ENCODE peak calls at places on chromosomes 3 and 15, in four cellular contexts. I is psoas muscle; H is activated CD4-positive, alpha-beta T cell treated with anti-CD3 and anti-CD28 coated beads, Interleukin-2, amount 50 U/mL, for 1 hour; J is heart right ventricle. X is an unnamed sample.

GRCh38 chr3:188345223-188345622 is 191.3 kb downstream of the LPP start:
- DNase-seq in I (no peak), H (no peak), J (no peak), X (no peak)

GRCh38 chr3:60989893-60990740 is 261.1 kb downstream of the FHIT start:
- DNase-seq in I (no peak), H (no peak), J (no peak), X (no peak)

GRCh38 chr3:197795200-197795599 is 4.1 kb downstream of the LRCH3 start:
- DNase-seq in I (no peak), H (no peak), J (no peak), X (no peak)

GRCh38 chr3:114519415-114519814 is 225.6 kb downstream of the TIGIT start:
- DNase-seq in I (peak; percentile 52), H (no peak), J (peak; percentile 37), X (no peak)

GRCh38 chr15:65954289-65954741 is 85.0 kb downstream of the RAB11A start:
- DNase-seq in I (no peak), H (no peak), J (no peak), X (peak; percentile 20)

GRCh38 chr15:83108266-83109219 is 1.1 kb downstream of the TM6SF1 start:
- DNase-seq in I (peak; percentile 72), H (no peak), J (peak; percentile 43), X (no peak)

GRCh38 chr3:2092758-2093157 is 5.9 kb upstream of the CNTN4 start:
- DNase-seq in I (no peak), H (no peak), J (no peak), X (no peak)

GRCh38 chr15:52858388-52859176 is 68.4 kb upstream of the ONECUT1 start:
- DNase-seq in I (no peak), H (no peak), J (peak; percentile 26), X (no peak)

GRCh38 chr3:167863811-167864558 is 128.5 kb downstream of the SERPINI1 start:
- DNase-seq in I (no peak), H (no peak), J (no peak), X (no peak)

GRCh38 chr3:37853691-37854413 is 7.8 kb upstream of the CTDSPL start:
- DNase-seq in I (no peak), H (no peak), J (no peak), X (peak; percentile 92)

GRCh38 chr15:59685737-59686297 is 3.3 kb downstream of the BNIP2 start:
- DNase-seq in I (no peak), H (no peak), J (no peak), X (no peak)